ENCODE peak calls at places on chromosomes 2 and 18, in four cellular contexts. One of them, this sample, is unnamed.

GRCh38 chr18:63161032-63161727 is 158.4 kb downstream of the BCL2 start:
- DNase-seq in left ventricle myocardium inferior: no peak
- DNase-seq in lower lobe of right lung: no peak
- DNase-seq in adrenal gland: no peak
- DNase-seq in this sample: no peak

GRCh38 chr18:77081387-77081773 is 51.2 kb downstream of the MBP start:
- DNase-seq in lower lobe of right lung: no peak
- DNase-seq in adrenal gland: no peak
- DNase-seq in left ventricle myocardium inferior: no peak
- DNase-seq in this sample: no peak

GRCh38 chr18:12907258-12907925 is 23.4 kb upstream of the PTPN2 start:
- DNase-seq in lower lobe of right lung: no peak
- DNase-seq in left ventricle myocardium inferior: no peak
- DNase-seq in adrenal gland: no peak
- DNase-seq in this sample: no peak

GRCh38 chr2:156334496-156335478 is 2.3 kb upstream of the NR4A2 start:
- DNase-seq in adrenal gland: peak; percentile 95
- DNase-seq in lower lobe of right lung: peak; percentile 92
- DNase-seq in left ventricle myocardium inferior: peak; percentile 94
- DNase-seq in this sample: peak; percentile 97

GRCh38 chr2:68125821-68126220 is 31.9 kb upstream of the PNO1 start:
- DNase-seq in left ventricle myocardium inferior: no peak
- DNase-seq in adrenal gland: no peak
- DNase-seq in lower lobe of right lung: no peak
- DNase-seq in this sample: no peak

GRCh38 chr2:18525236-18525635 is 35.2 kb downstream of the RDH14 start:
- DNase-seq in adrenal gland: no peak
- DNase-seq in left ventricle myocardium inferior: peak; percentile 70
- DNase-seq in lower lobe of right lung: no peak
- DNase-seq in this sample: peak; percentile 81

GRCh38 chr2:180979086-180979934 is 1.1 kb upstream of the UBE2E3 start:
- DNase-seq in lower lobe of right lung: no peak
- DNase-seq in adrenal gland: peak; percentile 22
- DNase-seq in left ventricle myocardium inferior: no peak
- DNase-seq in this sample: no peak

GRCh38 chr2:78654941-78655340 is 370.6 kb upstream of the REG3G start:
- DNase-seq in adrenal gland: no peak
- DNase-seq in left ventricle myocardium inferior: no peak
- DNase-seq in lower lobe of right lung: no peak
- DNase-seq in this sample: no peak

GRCh38 chr2:121688820-121689219 is 39.6 kb upstream of the CLASP1 start:
- DNase-seq in lower lobe of right lung: no peak
- DNase-seq in adrenal gland: no peak
- DNase-seq in left ventricle myocardium inferior: no peak
- DNase-seq in this sample: no peak

GRCh38 chr2:159118115-159118858 is 149.8 kb downstream of the TANC1 start:
- DNase-seq in lower lobe of right lung: peak; percentile 85
- DNase-seq in adrenal gland: peak; percentile 95
- DNase-seq in left ventricle myocardium inferior: peak; percentile 85
- DNase-seq in this sample: peak; percentile 96

GRCh38 chr2:105238664-105239240 is 2.8 kb upstream of the GPR45 start:
- DNase-seq in adrenal gland: no peak
- DNase-seq in lower lobe of right lung: no peak
- DNase-seq in left ventricle myocardium inferior: no peak
- DNase-seq in this sample: no peak

GRCh38 chr2:238285653-238286082 is 2.7 kb downstream of the PER2 start:
- DNase-seq in lower lobe of right lung: peak; percentile 87
- DNase-seq in left ventricle myocardium inferior: peak; percentile 60
- DNase-seq in adrenal gland: peak; percentile 60
- DNase-seq in this sample: peak; percentile 83

GRCh38 chr2:121137571-121137970 is 147.4 kb downstream of the TFCP2L1 start:
- DNase-seq in adrenal gland: no peak
- DNase-seq in left ventricle myocardium inferior: no peak
- DNase-seq in lower lobe of right lung: no peak
- DNase-seq in this sample: no peak

GRCh38 chr2:215841175-215841816 is 172.1 kb downstream of the MREG start:
- DNase-seq in adrenal gland: no peak
- DNase-seq in left ventricle myocardium inferior: no peak
- DNase-seq in lower lobe of right lung: no peak
- DNase-seq in this sample: no peak

GRCh38 chr18:70490008-70490933 is 201.4 kb downstream of the SOCS6 start:
- DNase-seq in left ventricle myocardium inferior: no peak
- DNase-seq in lower lobe of right lung: no peak
- DNase-seq in adrenal gland: peak; percentile 46
- DNase-seq in this sample: no peak

GRCh38 chr2:48566582-48566981 is 36.6 kb downstream of the STON1 start:
- DNase-seq in adrenal gland: no peak
- DNase-seq in lower lobe of right lung: no peak
- DNase-seq in left ventricle myocardium inferior: no peak
- DNase-seq in this sample: no peak

GRCh38 chr2:173419506-173419905 is 64.8 kb downstream of the CDCA7 start:
- DNase-seq in lower lobe of right lung: no peak
- DNase-seq in adrenal gland: no peak
- DNase-seq in left ventricle myocardium inferior: no peak
- DNase-seq in this sample: no peak

GRCh38 chr2:104088745-104089144 is 765.2 kb upstream of the POU3F3 start:
- DNase-seq in adrenal gland: no peak
- DNase-seq in lower lobe of right lung: no peak
- DNase-seq in left ventricle myocardium inferior: no peak
- DNase-seq in this sample: no peak

GRCh38 chr2:128777091-128778045 is 458.7 kb upstream of the HS6ST1 start:
- DNase-seq in lower lobe of right lung: no peak
- DNase-seq in left ventricle myocardium inferior: no peak
- DNase-seq in adrenal gland: no peak
- DNase-seq in this sample: no peak

DNA sequence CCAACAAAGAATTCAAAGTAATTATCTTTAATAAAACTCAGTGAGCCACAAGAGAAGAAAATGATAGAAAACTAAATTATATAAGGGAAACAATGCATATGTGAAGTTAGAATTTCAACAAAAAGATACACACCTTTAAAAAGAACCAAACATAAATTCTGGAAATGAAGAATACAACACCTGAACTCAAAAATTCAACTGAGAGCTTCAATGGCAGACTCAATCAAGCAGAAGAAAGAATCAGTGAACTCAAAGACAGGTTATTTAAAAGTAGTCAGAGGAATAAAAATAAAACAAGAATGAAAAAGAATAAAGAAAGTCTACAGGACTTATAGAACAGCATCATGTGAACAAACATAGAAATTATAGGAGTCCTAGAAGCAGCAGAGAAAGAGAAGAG is 73.4 kb downstream of the L3MBTL4 start:
- DNase-seq in left ventricle myocardium inferior: no peak
- DNase-seq in adrenal gland: no peak
- DNase-seq in lower lobe of right lung: no peak
- DNase-seq in this sample: no peak
- H3K9me3 ChIP-seq in left ventricle myocardium inferior: peaks cover 73% of the 10 kb centered on the region
- H3K9me3 ChIP-seq in adrenal gland: peaks cover 13% of the 10 kb centered on the region
- H3K9me3 ChIP-seq in lower lobe of right lung: peaks cover 25% of the 10 kb centered on the region
- H3K9me3 ChIP-seq in this sample: no peaks in the 10 kb centered on the region

GRCh38 chr2:123366438-123366837 is 658.6 kb upstream of the CNTNAP5 start:
- DNase-seq in left ventricle myocardium inferior: no peak
- DNase-seq in adrenal gland: no peak
- DNase-seq in lower lobe of right lung: no peak
- DNase-seq in this sample: no peak
- H3K9me3 ChIP-seq in left ventricle myocardium inferior: no peaks in the 10 kb centered on the region
- H3K9me3 ChIP-seq in adrenal gland: no peaks in the 10 kb centered on the region
- H3K9me3 ChIP-seq in lower lobe of right lung: no peaks in the 10 kb centered on the region
- H3K9me3 ChIP-seq in this sample: no peaks in the 10 kb centered on the region

DNA sequence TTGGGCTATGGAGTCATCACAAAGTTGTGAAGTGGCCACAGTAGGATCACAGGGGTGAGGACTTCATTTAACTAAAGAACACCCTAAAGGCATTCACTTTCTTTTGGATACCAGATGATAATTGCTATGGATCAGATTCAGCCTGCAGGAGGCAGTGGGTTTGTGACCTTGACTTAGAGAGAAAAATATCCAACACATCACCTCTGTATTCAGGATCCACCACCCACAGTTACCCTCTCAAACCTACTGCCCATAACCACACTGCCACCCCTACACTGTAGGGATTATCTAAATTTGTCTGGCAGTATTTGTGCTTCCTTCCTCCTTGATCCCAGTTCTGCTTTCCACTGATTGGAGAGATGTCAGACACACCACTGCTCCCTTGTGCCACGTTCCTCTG is 269.4 kb downstream of the MYCN start:
- DNase-seq in lower lobe of right lung: no peak
- DNase-seq in adrenal gland: no peak
- DNase-seq in left ventricle myocardium inferior: no peak
- DNase-seq in this sample: no peak
- H3K9me3 ChIP-seq in lower lobe of right lung: no peaks in the 10 kb centered on the region
- H3K9me3 ChIP-seq in adrenal gland: no peaks in the 10 kb centered on the region
- H3K9me3 ChIP-seq in left ventricle myocardium inferior: no peaks in the 10 kb centered on the region
- H3K9me3 ChIP-seq in this sample: no peaks in the 10 kb centered on the region

DNA sequence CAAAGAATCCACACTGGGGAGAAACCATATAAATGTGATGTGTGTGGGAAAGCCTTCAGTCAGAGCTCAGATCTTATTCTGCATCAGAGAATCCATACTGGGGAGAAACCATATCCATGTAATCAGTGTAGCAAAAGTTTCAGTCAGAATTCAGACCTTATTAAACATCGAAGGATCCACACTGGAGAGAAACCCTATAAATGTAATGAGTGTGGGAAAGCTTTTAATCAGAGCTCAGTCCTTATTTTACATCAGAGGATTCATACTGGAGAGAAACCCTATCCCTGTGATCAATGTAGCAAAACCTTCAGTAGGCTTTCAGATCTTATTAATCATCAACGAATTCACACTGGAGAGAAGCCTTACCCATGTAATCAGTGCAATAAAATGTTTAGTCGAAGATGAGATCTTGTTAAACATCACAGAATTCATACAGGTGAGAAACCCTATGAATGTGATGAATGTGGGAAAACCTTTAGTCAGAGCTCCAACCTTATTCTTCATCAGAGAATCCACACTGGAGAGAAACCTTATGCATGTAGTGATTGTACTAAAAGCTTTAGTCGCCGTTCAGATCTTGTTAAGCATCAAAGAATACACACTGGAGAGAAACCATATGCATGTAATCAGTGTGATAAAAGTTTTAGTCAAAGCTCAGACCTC is 16.7 kb upstream of the ZSCAN30 start:
- DNase-seq in adrenal gland: no peak
- DNase-seq in lower lobe of right lung: no peak
- DNase-seq in left ventricle myocardium inferior: no peak
- DNase-seq in this sample: no peak
- H3K9me3 ChIP-seq in adrenal gland: no peaks in the 10 kb centered on the region
- H3K9me3 ChIP-seq in lower lobe of right lung: peaks cover 99% of the 10 kb centered on the region
- H3K9me3 ChIP-seq in left ventricle myocardium inferior: peaks cover 100% of the 10 kb centered on the region
- H3K9me3 ChIP-seq in this sample: peaks cover 4% of the 10 kb centered on the region

This sample was measured in right cardiac atrium.